ENCODE peak calls at places on chromosomes 16 and 17, in five cellular contexts. W is HepG2, Q is upper lobe of right lung, D is testis, F is left ventricle myocardium inferior. I is an unnamed sample. For H3K4me1, the result is how much of the 10 kb centered on the place peaks cover.

GRCh38 chr16:67658849-67659674 is 998 bp downstream of the ACD start:
- DNase-seq in W (no peak), Q (no peak), D (no peak), F (no peak), I (no peak)

GRCh38 chr17:49465352-49465751 is 29.7 kb upstream of the NGFR start:
- DNase-seq in W (no peak), Q (no peak), D (no peak), F (no peak), I (no peak)

GRCh38 chr17:82781894-82782274 is 30.0 kb downstream of the TBCD start:
- DNase-seq in W (peak), Q (peak), D (peak), F (peak), I (peak)

GRCh38 chr17:48555616-48556533 is 11.0 kb upstream of the HOXB2 start:
- DNase-seq in W (no peak), Q (peak), D (no peak), F (no peak), I (no peak)

GRCh38 chr16:68074850-68075249 is 10.3 kb upstream of the NFATC3 start:
- DNase-seq in W (no peak), Q (no peak), D (no peak), F (no peak), I (no peak)

GRCh38 chr17:46794318-46794717 is 24.2 kb downstream of the WNT3 start:
- DNase-seq in W (no peak), Q (no peak), D (no peak), F (no peak), I (no peak)

GRCh38 chr16:85448557-85449194 is 164.4 kb upstream of the GSE1 start:
- DNase-seq in W (peak), Q (peak), D (no peak), F (no peak), I (no peak)

GRCh38 chr17:61551255-61551742 is 39.7 kb downstream of the NACA2 start:
- DNase-seq in W (peak), Q (no peak), D (no peak), F (no peak), I (no peak)

GRCh38 chr16:11276880-11277593 is 757 bp upstream of the PRM2 start:
- DNase-seq in W (no peak), Q (no peak), D (no peak), F (no peak), I (no peak)

GRCh38 chr17:17443173-17443572 is 33.6 kb upstream of the MED9 start:
- DNase-seq in W (peak), Q (no peak), D (no peak), F (no peak), I (no peak)

GRCh38 chr17:64441772-64442549 is 7.0 kb upstream of the MILR1 start:
- DNase-seq in W (peak), Q (no peak), D (peak), F (peak), I (peak)

GRCh38 chr16:1172651-1173050 is 19.7 kb downstream of the CACNA1H start:
- DNase-seq in W (no peak), Q (no peak), D (no peak), F (no peak), I (no peak)

GRCh38 chr17:80632046-80632581 is 87.5 kb downstream of the RPTOR start:
- DNase-seq in W (peak), Q (no peak), D (no peak), F (no peak), I (no peak)

GRCh38 chr16:88768041-88768876 is 16.8 kb downstream of the PIEZO1 start:
- DNase-seq in W (no peak), Q (peak), D (no peak), F (no peak), I (peak)
- H3K4me1 ChIP-seq in W (under half), Q (half or more), D (under half), F (half or more), I (half or more)

DNA sequence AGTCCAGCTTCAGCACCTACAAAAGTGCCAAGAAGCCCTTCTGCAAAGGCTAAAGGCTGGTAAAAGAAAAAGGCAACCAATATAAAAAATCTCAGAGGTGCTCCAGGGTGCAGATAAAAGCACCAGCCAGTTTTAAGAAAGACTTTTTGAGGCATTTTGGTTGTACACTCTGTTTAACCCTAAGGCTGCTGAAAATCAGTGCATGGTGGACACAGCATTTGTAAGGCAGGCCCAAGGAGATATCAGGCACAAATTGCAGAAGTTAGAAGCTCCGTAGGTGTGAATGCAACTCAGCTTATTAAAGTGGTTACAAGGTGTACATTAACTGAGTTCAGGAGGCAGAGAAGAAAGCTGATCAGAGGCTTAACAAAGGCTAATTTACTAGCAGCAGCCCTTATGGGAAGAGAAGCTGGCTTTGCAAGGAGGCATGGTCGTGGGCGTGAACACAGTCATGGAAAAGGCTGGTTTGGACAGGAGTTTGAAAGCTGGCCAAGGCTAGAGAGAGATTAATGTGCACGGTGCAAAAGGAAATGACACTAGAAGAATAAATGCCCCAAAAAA is 21.1 kb downstream of the ACSM1 start:
- DNase-seq in W (no peak), Q (no peak), D (peak), F (no peak), I (no peak)
- H3K27ac ChIP-seq in W (peak), Q (peak), D (peak), F (peak), I (peak)

GRCh38 chr17:4161179-4161559 is 18.2 kb downstream of the CYB5D2 start:
- DNase-seq in W (peak), Q (no peak), D (no peak), F (no peak), I (peak)
- TF ChIP-seq CTCF in W (no peak), Q (peak), D (no peak), F (no peak), I (no peak)

GRCh38 chr16:19520861-19521331 is 1.0 kb downstream of the GDE1 start:
- DNase-seq in W (no peak), Q (no peak), D (no peak), F (no peak), I (peak)
- H3K4me1 ChIP-seq in W (half or more), Q (half or more), D (under half), F (half or more), I (half or more)

GRCh38 chr16:30750876-30751465 is 2.7 kb downstream of the PHKG2 start:
- DNase-seq in W (no peak), Q (no peak), D (no peak), F (no peak), I (no peak)

GRCh38 chr16:30756781-30757100 is 5.1 kb downstream of the CFAP119 start:
- DNase-seq in W (no peak), Q (no peak), D (no peak), F (no peak), I (no peak)

GRCh38 chr16:30757316-30757715 is 4.5 kb downstream of the CFAP119 start:
- DNase-seq in W (no peak), Q (peak), D (peak), F (no peak), I (no peak)

GRCh38 chr16:30755955-30756780 is 5.7 kb downstream of the CFAP119 start:
- DNase-seq in W (no peak), Q (peak), D (no peak), F (no peak), I (no peak)

GRCh38 chr16:30753596-30753995 is 5.4 kb downstream of the PHKG2 start:
- DNase-seq in W (no peak), Q (peak), D (no peak), F (no peak), I (no peak)
- H3K27ac ChIP-seq in W (no peak), Q (no peak), D (no peak), F (no peak), I (no peak)

DNA sequence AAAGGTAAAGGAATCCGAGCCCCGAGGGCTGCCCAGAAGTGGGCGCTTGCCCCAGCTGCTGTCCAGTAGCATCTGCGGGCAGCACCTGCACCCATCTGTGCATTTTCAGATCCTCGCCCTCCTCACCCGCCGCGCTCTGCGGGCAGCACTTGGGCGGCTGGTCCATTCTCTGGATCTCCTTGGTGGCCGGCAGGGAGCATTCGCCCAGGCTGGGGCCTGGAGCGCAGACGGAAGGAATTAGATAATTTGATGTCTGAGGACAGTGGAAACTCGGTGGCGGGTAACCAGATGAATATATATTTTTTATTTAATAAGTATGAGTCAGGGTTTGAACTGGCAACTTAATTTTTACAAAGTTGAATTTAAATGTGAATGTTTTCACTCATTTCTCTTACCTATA is 88.5 kb downstream of the NPIPB11 start:
- DNase-seq in W (no peak), Q (no peak), D (no peak), F (no peak), I (no peak)
- TF ChIP-seq CTCF in W (peak), Q (peak), D (no peak), F (peak), I (peak)

GRCh38 chr16:28511031-28511430 is 4.4 kb upstream of the IL27 start:
- DNase-seq in W (no peak), Q (no peak), D (no peak), F (no peak), I (no peak)

GRCh38 chr16:28513484-28514181 is 7.0 kb upstream of the IL27 start:
- DNase-seq in W (peak), Q (no peak), D (no peak), F (no peak), I (no peak)

DNA sequence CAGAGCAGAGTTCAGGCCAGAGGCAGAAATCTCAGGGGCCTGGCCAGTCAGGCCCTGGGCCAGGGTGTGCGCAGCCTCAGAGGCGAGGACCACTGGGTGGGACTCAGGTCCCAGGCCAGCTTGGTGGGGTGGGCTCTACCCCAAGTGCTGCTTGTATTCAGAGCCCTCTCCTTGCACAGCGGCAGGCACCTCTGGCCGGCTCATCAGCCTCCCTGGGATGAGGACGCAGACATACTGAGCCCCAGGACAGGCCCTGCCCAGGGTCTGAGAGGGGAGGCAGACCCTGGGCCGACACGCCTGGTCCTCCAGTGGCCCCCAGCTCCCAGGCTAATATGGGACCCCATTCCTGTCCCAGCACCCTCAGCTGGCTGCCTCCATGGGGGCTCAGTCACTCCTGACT is 7.6 kb upstream of the IL27 start:
- DNase-seq in W (no peak), Q (no peak), D (no peak), F (no peak), I (no peak)
- H3K4me1 ChIP-seq in W (under half), Q (under half), D (under half), F (under half), I (under half)